ENCODE peak calls at places on chromosomes 6 and 20, in six cellular contexts. T is IMR-90, J is A549, G is HepG2, C is GM12878, O is K562. M is an unnamed sample.

GRCh38 chr6:52514514-52514913 is 62.3 kb downstream of the TRAM2 start:
- DNase-seq in T (peak; percentile 81), J (peak; percentile 55), G (no peak), C (no peak), O (no peak), M (no peak)

GRCh38 chr6:25769983-25770382 is 15.4 kb downstream of the SLC17A4 start:
- DNase-seq in T (no peak), J (peak; percentile 24), G (no peak), C (no peak), O (no peak), M (no peak)

GRCh38 chr20:44745560-44746366 is at the start of gene KCNK15:
- DNase-seq in T (peak; percentile 17), J (no peak), G (no peak), C (no peak), O (peak; percentile 41), M (no peak)

GRCh38 chr6:140077712-140078551 is 703.5 kb upstream of the CITED2 start:
- DNase-seq in T (peak; percentile 54), J (no peak), G (no peak), C (no peak), O (no peak), M (no peak)

GRCh38 chr6:37631295-37631694 is 66.4 kb downstream of the MDGA1 start:
- DNase-seq in T (no peak), J (no peak), G (no peak), C (no peak), O (no peak), M (no peak)

GRCh38 chr6:3850451-3851203 is 1.5 kb downstream of the FAM50B start:
- DNase-seq in T (no peak), J (no peak), G (no peak), C (peak; percentile 30), O (no peak), M (no peak)

GRCh38 chr6:96943535-96943934 is 19.0 kb downstream of the KLHL32 start:
- DNase-seq in T (no peak), J (no peak), G (no peak), C (no peak), O (no peak), M (no peak)

GRCh38 chr6:70706491-70707123 is 38.9 kb downstream of the SMAP1 start:
- DNase-seq in T (peak; percentile 58), J (peak; percentile 41), G (peak; percentile 20), C (no peak), O (no peak), M (no peak)

GRCh38 chr6:158468666-158469065 is 91.2 kb upstream of the TMEM181 start:
- DNase-seq in T (no peak), J (peak; percentile 6), G (no peak), C (no peak), O (no peak), M (no peak)

GRCh38 chr6:52839124-52840055 is 1.2 kb downstream of the GSTA5 start:
- DNase-seq in T (peak; percentile 62), J (peak; percentile 76), G (peak; percentile 79), C (no peak), O (peak; percentile 69), M (peak; percentile 80)

GRCh38 chr6:69696273-69696672 is 100.5 kb downstream of the LMBRD1 start:
- DNase-seq in T (peak; percentile 5), J (no peak), G (no peak), C (no peak), O (no peak), M (no peak)

DNA sequence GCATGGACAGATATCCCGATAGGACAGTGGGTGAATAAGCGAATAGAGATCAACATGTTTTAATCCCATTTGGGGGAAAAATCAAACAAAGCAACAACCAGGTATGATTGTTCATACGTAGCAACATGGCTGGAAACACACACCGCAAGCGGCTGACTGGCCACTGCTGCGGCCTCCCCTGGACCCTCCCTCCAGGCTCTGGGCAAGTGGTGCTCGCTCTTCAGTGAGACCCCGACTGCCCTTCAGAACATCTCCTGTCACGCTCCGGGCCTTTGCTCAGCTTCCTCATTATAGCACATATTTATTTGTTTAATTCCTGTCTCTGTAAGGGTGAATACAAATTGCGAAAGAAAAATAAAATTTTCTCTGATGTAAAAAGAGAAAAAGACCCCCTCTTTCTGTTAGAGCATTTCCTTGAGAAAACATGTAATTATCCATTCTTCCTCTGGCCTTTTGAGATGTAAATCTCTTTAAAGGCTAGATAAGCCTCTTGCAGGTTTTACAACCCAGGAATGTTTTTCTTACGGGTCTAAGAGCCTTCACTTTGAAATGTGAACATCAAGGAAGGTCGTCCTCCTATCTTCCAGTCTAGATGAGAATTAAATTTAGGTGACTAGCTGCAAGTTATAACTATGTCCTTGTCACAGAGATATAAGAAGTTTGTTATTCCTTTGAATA is 11.0 kb upstream of the FAM210B start:
- DNase-seq in T (no peak), J (no peak), G (no peak), C (no peak), O (no peak), M (no peak)
- TF ChIP-seq BHLHE40 in T (no peak), J (no peak), G (no peak), C (no peak), O (no peak), M (no peak)

GRCh38 chr6:79631800-79632172 is 657 bp downstream of the SH3BGRL2 start:
- DNase-seq in T (no peak), J (no peak), G (no peak), C (no peak), O (no peak), M (no peak)

GRCh38 chr6:79635179-79635578 is 4.0 kb downstream of the SH3BGRL2 start:
- DNase-seq in T (peak; percentile 65), J (no peak), G (no peak), C (no peak), O (no peak), M (no peak)

GRCh38 chr6:79636673-79637072 is 5.5 kb downstream of the SH3BGRL2 start:
- DNase-seq in T (no peak), J (no peak), G (no peak), C (no peak), O (no peak), M (no peak)

GRCh38 chr6:79632580-79632979 is 1.5 kb downstream of the SH3BGRL2 start:
- DNase-seq in T (peak; percentile 4), J (no peak), G (peak; percentile 44), C (no peak), O (peak; percentile 42), M (no peak)

DNA sequence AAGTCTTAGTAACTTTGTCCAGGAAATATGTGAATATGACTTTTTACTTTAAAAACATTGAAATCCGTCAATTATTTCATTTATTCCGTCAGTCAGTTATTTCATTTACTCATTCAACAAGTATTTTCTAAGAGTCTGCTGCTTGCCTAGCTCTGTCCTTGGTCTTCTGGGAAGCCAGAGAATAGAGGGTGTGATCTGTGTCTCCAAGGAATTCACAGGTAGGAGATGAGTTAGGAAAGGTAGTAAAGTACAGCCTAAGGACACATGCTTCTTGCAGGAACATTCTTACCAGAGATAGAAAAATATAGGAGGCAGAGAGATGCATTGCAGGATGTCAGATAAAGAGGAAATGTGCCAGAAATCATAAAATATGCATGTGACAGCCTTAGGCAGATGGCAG is 3.4 kb downstream of the SH3BGRL2 start:
- DNase-seq in T (no peak), J (no peak), G (no peak), C (no peak), O (no peak), M (no peak)
- TF ChIP-seq BHLHE40 in T (no peak), J (no peak), G (no peak), C (no peak), O (no peak), M (no peak)

DNA sequence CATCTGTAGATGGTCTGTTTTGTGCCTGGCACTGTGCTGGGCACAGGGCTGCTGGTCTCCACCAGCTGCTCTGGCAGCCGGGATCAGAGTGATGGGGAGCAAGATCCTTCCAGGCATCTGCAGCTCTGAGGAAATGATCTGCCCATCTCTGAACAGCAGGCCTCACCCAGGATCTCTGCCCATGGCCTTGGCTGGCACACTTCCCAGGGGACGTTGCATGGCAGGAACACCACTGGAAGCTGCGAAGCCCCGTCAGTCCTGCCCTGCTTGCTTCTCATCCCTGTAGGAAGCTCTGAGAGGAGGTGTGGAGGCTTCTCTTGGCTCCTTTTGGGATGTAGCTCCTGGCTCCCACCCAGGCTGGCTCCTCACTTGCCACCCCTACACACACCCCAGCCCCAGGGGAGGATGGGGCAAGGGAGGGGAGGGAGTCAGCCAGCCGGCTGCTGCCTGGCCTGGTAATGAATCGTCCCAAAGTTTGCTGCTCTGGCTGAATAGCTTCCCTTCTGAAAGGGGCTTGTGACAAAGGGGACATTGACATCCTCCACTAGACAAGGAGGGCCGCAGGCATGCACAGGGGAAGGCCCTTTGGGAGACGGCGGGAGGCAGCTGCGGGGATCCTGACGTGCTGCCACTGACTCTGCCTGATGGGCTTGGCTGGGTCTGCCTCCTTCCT is 108.9 kb downstream of the VEGFA start:
- DNase-seq in T (no peak), J (no peak), G (no peak), C (no peak), O (no peak), M (no peak)
- TF ChIP-seq BHLHE40 in T (no peak), J (no peak), G (no peak), C (no peak), O (no peak), M (no peak)

DNA sequence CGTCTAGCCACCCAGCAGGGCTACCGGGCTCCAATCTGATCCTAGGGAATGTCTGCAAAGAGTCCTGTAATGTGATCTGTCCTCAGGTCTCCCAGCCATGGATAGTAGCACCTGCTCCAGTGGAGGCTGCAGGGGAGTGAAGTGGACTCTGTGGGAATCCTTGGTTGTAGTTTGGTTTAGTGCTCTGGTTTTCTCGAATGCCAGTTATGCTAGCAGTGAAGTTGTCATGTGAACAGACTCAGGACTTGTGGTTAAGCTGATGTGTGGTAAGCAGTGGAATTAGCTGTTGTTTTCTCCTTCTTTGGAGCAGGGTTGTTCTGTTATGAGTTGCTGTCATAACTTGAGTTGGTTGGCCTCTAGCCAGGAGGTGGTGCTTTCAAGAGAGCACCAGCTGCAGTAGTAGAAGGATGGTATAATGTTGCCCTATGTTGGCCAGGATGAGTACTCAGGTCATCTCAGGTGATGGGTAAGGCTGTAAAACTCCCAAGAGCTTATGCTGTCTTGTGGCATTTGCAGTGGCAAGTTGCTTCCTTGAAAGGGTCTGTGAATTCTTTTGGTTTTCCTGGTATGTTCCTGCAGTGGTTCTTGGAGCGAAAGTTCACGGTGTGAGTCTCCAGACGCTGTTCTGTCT is 390.2 kb downstream of the UTRN start:
- DNase-seq in T (peak; percentile 52), J (no peak), G (no peak), C (peak; percentile 24), O (no peak), M (no peak)
- TF ChIP-seq BHLHE40 in T (no peak), J (no peak), G (no peak), C (no peak), O (no peak), M (no peak)

GRCh38 chr6:5136856-5137255 is 51.7 kb downstream of the PPP1R3G start:
- DNase-seq in T (no peak), J (no peak), G (no peak), C (no peak), O (no peak), M (no peak)

GRCh38 chr6:5132741-5133140 is 47.6 kb downstream of the PPP1R3G start:
- DNase-seq in T (peak; percentile 98), J (no peak), G (no peak), C (peak; percentile 59), O (no peak), M (no peak)

GRCh38 chr6:5135783-5136376 is 50.7 kb downstream of the PPP1R3G start:
- DNase-seq in T (no peak), J (peak; percentile 49), G (peak; percentile 48), C (no peak), O (no peak), M (no peak)

GRCh38 chr6:5130135-5130866 is 45.2 kb downstream of the PPP1R3G start:
- DNase-seq in T (no peak), J (no peak), G (no peak), C (no peak), O (no peak), M (no peak)

GRCh38 chr6:5133943-5134342 is 48.8 kb downstream of the PPP1R3G start:
- DNase-seq in T (no peak), J (no peak), G (no peak), C (no peak), O (no peak), M (no peak)
- TF ChIP-seq BHLHE40 in T (no peak), J (no peak), G (no peak), C (no peak), O (no peak), M (no peak)